ENCODE peak calls at places on chromosomes 5 and 9, in six cellular contexts. One of them, this sample, is unnamed.

GRCh38 chr5:129904102-129904666 is at the start of gene CHSY3:
- DNase-seq in AG09309: no peak
- DNase-seq in hepatocyte: peak; percentile 93
- DNase-seq in upper lobe of right lung: peak; percentile 94
- DNase-seq in adrenal gland: peak; percentile 85
- DNase-seq in fibroblast of pulmonary artery: peak; percentile 83
- DNase-seq in this sample: peak; percentile 79

GRCh38 chr5:51043740-51044139 is 339.5 kb upstream of the ISL1 start:
- DNase-seq in AG09309: no peak
- DNase-seq in fibroblast of pulmonary artery: no peak
- DNase-seq in adrenal gland: no peak
- DNase-seq in upper lobe of right lung: no peak
- DNase-seq in hepatocyte: no peak
- DNase-seq in this sample: no peak

GRCh38 chr5:169265888-169266287 is 35.1 kb downstream of the SLIT3 start:
- DNase-seq in AG09309: no peak
- DNase-seq in upper lobe of right lung: no peak
- DNase-seq in hepatocyte: no peak
- DNase-seq in fibroblast of pulmonary artery: no peak
- DNase-seq in adrenal gland: no peak
- DNase-seq in this sample: no peak

GRCh38 chr5:92991681-92992472 is 589.1 kb downstream of the NR2F1-AS1 start:
- DNase-seq in adrenal gland: no peak
- DNase-seq in upper lobe of right lung: no peak
- DNase-seq in fibroblast of pulmonary artery: peak; percentile 35
- DNase-seq in hepatocyte: no peak
- DNase-seq in AG09309: no peak
- DNase-seq in this sample: no peak

GRCh38 chr9:126809068-126809467 is 4.2 kb downstream of the ZBTB43 start:
- DNase-seq in hepatocyte: no peak
- DNase-seq in fibroblast of pulmonary artery: no peak
- DNase-seq in adrenal gland: no peak
- DNase-seq in AG09309: no peak
- DNase-seq in upper lobe of right lung: no peak
- DNase-seq in this sample: peak; percentile 23

GRCh38 chr9:69173891-69174644 is at the start of gene TJP2:
- DNase-seq in fibroblast of pulmonary artery: peak; percentile 60
- DNase-seq in adrenal gland: peak; percentile 80
- DNase-seq in AG09309: no peak
- DNase-seq in upper lobe of right lung: peak; percentile 86
- DNase-seq in hepatocyte: peak; percentile 72
- DNase-seq in this sample: peak; percentile 74

GRCh38 chr5:158163836-158164572 is 305.1 kb upstream of the CLINT1 start:
- DNase-seq in AG09309: no peak
- DNase-seq in adrenal gland: no peak
- DNase-seq in hepatocyte: no peak
- DNase-seq in fibroblast of pulmonary artery: no peak
- DNase-seq in upper lobe of right lung: no peak
- DNase-seq in this sample: peak; percentile 35

GRCh38 chr9:91382298-91382697 is 20.6 kb upstream of the AUH start:
- DNase-seq in fibroblast of pulmonary artery: no peak
- DNase-seq in hepatocyte: no peak
- DNase-seq in upper lobe of right lung: no peak
- DNase-seq in AG09309: no peak
- DNase-seq in adrenal gland: no peak
- DNase-seq in this sample: no peak

GRCh38 chr5:73796164-73797141 is 170.5 kb downstream of the ARHGEF28 start:
- DNase-seq in fibroblast of pulmonary artery: peak; percentile 99
- DNase-seq in adrenal gland: peak; percentile 77
- DNase-seq in hepatocyte: peak; percentile 56
- DNase-seq in upper lobe of right lung: peak; percentile 64
- DNase-seq in AG09309: peak; percentile 92
- DNase-seq in this sample: peak; percentile 96

GRCh38 chr9:117763314-117763713 is 59.1 kb downstream of the TLR4 start:
- DNase-seq in AG09309: peak; percentile 13
- DNase-seq in fibroblast of pulmonary artery: peak; percentile 29
- DNase-seq in adrenal gland: no peak
- DNase-seq in hepatocyte: no peak
- DNase-seq in upper lobe of right lung: no peak
- DNase-seq in this sample: peak; percentile 66

GRCh38 chr5:73497537-73498056 is 645 bp upstream of the BTF3 start:
- DNase-seq in fibroblast of pulmonary artery: no peak
- DNase-seq in AG09309: no peak
- DNase-seq in adrenal gland: no peak
- DNase-seq in hepatocyte: no peak
- DNase-seq in upper lobe of right lung: no peak
- DNase-seq in this sample: no peak

GRCh38 chr5:140877262-140877581 is 2.1 kb downstream of the PCDHA12 start:
- DNase-seq in AG09309: no peak
- DNase-seq in fibroblast of pulmonary artery: no peak
- DNase-seq in upper lobe of right lung: no peak
- DNase-seq in hepatocyte: no peak
- DNase-seq in adrenal gland: no peak
- DNase-seq in this sample: no peak

GRCh38 chr5:170266570-170267379 is 30.8 kb downstream of the LCP2 start:
- DNase-seq in AG09309: no peak
- DNase-seq in upper lobe of right lung: no peak
- DNase-seq in adrenal gland: no peak
- DNase-seq in fibroblast of pulmonary artery: no peak
- DNase-seq in hepatocyte: no peak
- DNase-seq in this sample: no peak

GRCh38 chr5:761206-761771 is 23.2 kb downstream of the ZDHHC11B start:
- DNase-seq in adrenal gland: no peak
- DNase-seq in hepatocyte: peak; percentile 5
- DNase-seq in fibroblast of pulmonary artery: no peak
- DNase-seq in upper lobe of right lung: peak; percentile 58
- DNase-seq in AG09309: no peak
- DNase-seq in this sample: no peak

GRCh38 chr9:136644343-136644592 is 18.4 kb upstream of the EGFL7 start:
- DNase-seq in fibroblast of pulmonary artery: peak; percentile 73
- DNase-seq in adrenal gland: peak; percentile 91
- DNase-seq in upper lobe of right lung: peak; percentile 97
- DNase-seq in AG09309: no peak
- DNase-seq in hepatocyte: peak; percentile 89
- DNase-seq in this sample: peak; percentile 55

GRCh38 chr9:110399983-110400382 is 62.3 kb upstream of the TXNDC8 start:
- DNase-seq in adrenal gland: no peak
- DNase-seq in AG09309: no peak
- DNase-seq in fibroblast of pulmonary artery: no peak
- DNase-seq in upper lobe of right lung: no peak
- DNase-seq in hepatocyte: no peak
- DNase-seq in this sample: no peak

GRCh38 chr5:133480366-133480765 is 132.0 kb downstream of the FSTL4 start:
- DNase-seq in adrenal gland: no peak
- DNase-seq in AG09309: no peak
- DNase-seq in upper lobe of right lung: no peak
- DNase-seq in hepatocyte: no peak
- DNase-seq in fibroblast of pulmonary artery: no peak
- DNase-seq in this sample: no peak

GRCh38 chr5:168822745-168823281 is 243.6 kb upstream of the PANK3 start:
- DNase-seq in AG09309: no peak
- DNase-seq in hepatocyte: no peak
- DNase-seq in upper lobe of right lung: no peak
- DNase-seq in adrenal gland: no peak
- DNase-seq in fibroblast of pulmonary artery: peak; percentile 51
- DNase-seq in this sample: peak; percentile 45

GRCh38 chr9:137435980-137436760 is 5.0 kb downstream of the ENTPD8 start:
- DNase-seq in fibroblast of pulmonary artery: peak; percentile 87
- DNase-seq in upper lobe of right lung: peak; percentile 90
- DNase-seq in hepatocyte: peak; percentile 85
- DNase-seq in adrenal gland: peak; percentile 96
- DNase-seq in AG09309: peak; percentile 21
- DNase-seq in this sample: peak; percentile 69

GRCh38 chr5:129963359-129963758 is 59.1 kb downstream of the CHSY3 start:
- DNase-seq in upper lobe of right lung: no peak
- DNase-seq in adrenal gland: no peak
- DNase-seq in hepatocyte: peak; percentile 24
- DNase-seq in AG09309: peak; percentile 85
- DNase-seq in fibroblast of pulmonary artery: peak; percentile 85
- DNase-seq in this sample: peak; percentile 88

GRCh38 chr9:26725573-26725972 is 167.0 kb downstream of the CAAP1 start:
- DNase-seq in adrenal gland: no peak
- DNase-seq in upper lobe of right lung: no peak
- DNase-seq in hepatocyte: no peak
- DNase-seq in AG09309: no peak
- DNase-seq in fibroblast of pulmonary artery: no peak
- DNase-seq in this sample: peak; percentile 21

GRCh38 chr9:125748511-125749099 is 1.4 kb downstream of the PBX3 start:
- DNase-seq in hepatocyte: peak; percentile 15
- DNase-seq in fibroblast of pulmonary artery: no peak
- DNase-seq in AG09309: no peak
- DNase-seq in adrenal gland: peak; percentile 30
- DNase-seq in upper lobe of right lung: no peak
- DNase-seq in this sample: no peak

GRCh38 chr5:96036301-96036700 is 74.7 kb upstream of the ELL2 start:
- DNase-seq in adrenal gland: no peak
- DNase-seq in upper lobe of right lung: no peak
- DNase-seq in hepatocyte: no peak
- DNase-seq in AG09309: no peak
- DNase-seq in fibroblast of pulmonary artery: no peak
- DNase-seq in this sample: no peak

GRCh38 chr9:133823189-133824105 is 85.3 kb upstream of the SARDH start:
- DNase-seq in fibroblast of pulmonary artery: no peak
- DNase-seq in adrenal gland: no peak
- DNase-seq in upper lobe of right lung: no peak
- DNase-seq in AG09309: no peak
- DNase-seq in hepatocyte: no peak
- DNase-seq in this sample: no peak

DNA sequence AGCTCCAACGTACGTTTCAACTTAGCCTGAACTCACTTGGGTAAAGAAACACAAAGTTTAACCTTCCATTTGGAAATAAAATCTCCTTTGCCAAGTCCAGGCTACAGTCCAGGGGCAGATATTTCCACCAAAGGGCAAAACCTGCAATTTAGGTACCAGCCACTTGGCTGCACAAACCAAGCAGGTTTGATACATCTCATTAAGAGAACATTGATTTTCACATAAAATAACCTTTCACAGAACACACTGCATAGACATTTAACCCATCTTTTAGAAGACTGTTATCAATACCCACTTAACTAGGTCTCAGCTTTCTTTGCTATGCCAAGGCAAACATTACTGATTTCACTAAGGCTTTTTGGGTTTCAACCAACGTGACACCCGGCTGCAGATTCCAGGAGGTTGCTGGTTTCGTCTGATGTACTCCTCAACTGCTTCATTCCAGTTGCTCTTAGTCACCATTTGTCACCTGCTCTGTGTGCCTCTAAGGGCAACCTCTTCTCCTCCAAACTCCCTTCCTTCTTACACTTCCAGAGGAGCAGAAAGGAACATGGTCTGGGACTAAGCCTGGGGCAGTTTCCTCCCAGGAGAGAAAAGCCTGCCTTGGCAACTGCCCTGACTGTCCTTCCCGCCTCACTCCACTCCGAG is 67.1 kb downstream of the EPB41L4B start:
- DNase-seq in upper lobe of right lung: no peak
- DNase-seq in fibroblast of pulmonary artery: peak; percentile 48
- DNase-seq in adrenal gland: no peak
- DNase-seq in hepatocyte: peak; percentile 20
- DNase-seq in AG09309: no peak
- DNase-seq in this sample: peak; percentile 72
- H3K4me3 ChIP-seq in upper lobe of right lung: no peak overlapping the region
- H3K4me3 ChIP-seq in fibroblast of pulmonary artery: no peak overlapping the region
- H3K4me3 ChIP-seq in adrenal gland: no peak overlapping the region
- H3K4me3 ChIP-seq in hepatocyte: no peak overlapping the region
- H3K4me3 ChIP-seq in AG09309: no peak overlapping the region
- H3K4me3 ChIP-seq in this sample: no peak overlapping the region

GRCh38 chr5:173984218-173984617 is 4.8 kb upstream of the C5orf47 start:
- DNase-seq in adrenal gland: no peak
- DNase-seq in upper lobe of right lung: no peak
- DNase-seq in hepatocyte: peak; percentile 45
- DNase-seq in fibroblast of pulmonary artery: peak; percentile 41
- DNase-seq in AG09309: no peak
- DNase-seq in this sample: no peak
- TF ChIP-seq CTCF in adrenal gland: peak; percentile 47
- TF ChIP-seq CTCF in upper lobe of right lung: peak; percentile 19
- TF ChIP-seq CTCF in hepatocyte: peak; percentile 51
- TF ChIP-seq CTCF in fibroblast of pulmonary artery: peak; percentile 45
- TF ChIP-seq CTCF in AG09309: peak; percentile 58
- TF ChIP-seq CTCF in this sample: peak; percentile 43

GRCh38 chr5:32504923-32505596 is 60.5 kb upstream of the ZFR start:
- DNase-seq in upper lobe of right lung: no peak
- DNase-seq in adrenal gland: peak; percentile 47
- DNase-seq in AG09309: peak; percentile 94
- DNase-seq in fibroblast of pulmonary artery: peak; percentile 93
- DNase-seq in hepatocyte: peak; percentile 83
- DNase-seq in this sample: peak; percentile 98

GRCh38 chr5:32506251-32506661 is 61.7 kb upstream of the ZFR start:
- DNase-seq in fibroblast of pulmonary artery: peak; percentile 41
- DNase-seq in hepatocyte: no peak
- DNase-seq in upper lobe of right lung: no peak
- DNase-seq in adrenal gland: no peak
- DNase-seq in AG09309: no peak
- DNase-seq in this sample: peak; percentile 24

GRCh38 chr5:32506809-32507208 is 62.3 kb upstream of the ZFR start:
- DNase-seq in AG09309: peak; percentile 82
- DNase-seq in hepatocyte: no peak
- DNase-seq in adrenal gland: no peak
- DNase-seq in upper lobe of right lung: no peak
- DNase-seq in fibroblast of pulmonary artery: peak; percentile 50
- DNase-seq in this sample: peak; percentile 96

GRCh38 chr5:32507738-32508434 is 63.3 kb upstream of the ZFR start:
- DNase-seq in hepatocyte: no peak
- DNase-seq in AG09309: peak; percentile 86
- DNase-seq in fibroblast of pulmonary artery: peak; percentile 81
- DNase-seq in upper lobe of right lung: no peak
- DNase-seq in adrenal gland: no peak
- DNase-seq in this sample: peak; percentile 97

GRCh38 chr5:32505718-32506117 is 61.2 kb upstream of the ZFR start:
- DNase-seq in adrenal gland: no peak
- DNase-seq in AG09309: peak; percentile 63
- DNase-seq in hepatocyte: peak; percentile 41
- DNase-seq in upper lobe of right lung: no peak
- DNase-seq in fibroblast of pulmonary artery: peak; percentile 84
- DNase-seq in this sample: peak; percentile 96
- H3K4me3 ChIP-seq in adrenal gland: no peak overlapping the region
- H3K4me3 ChIP-seq in AG09309: no peak overlapping the region
- H3K4me3 ChIP-seq in hepatocyte: no peak overlapping the region
- H3K4me3 ChIP-seq in upper lobe of right lung: no peak overlapping the region
- H3K4me3 ChIP-seq in fibroblast of pulmonary artery: no peak overlapping the region
- H3K4me3 ChIP-seq in this sample: peak overlapping the region; percentile 7

GRCh38 chr9:92384373-92384772 is 20.0 kb downstream of the OGN start:
- DNase-seq in AG09309: no peak
- DNase-seq in hepatocyte: no peak
- DNase-seq in upper lobe of right lung: no peak
- DNase-seq in fibroblast of pulmonary artery: no peak
- DNase-seq in adrenal gland: no peak
- DNase-seq in this sample: peak; percentile 6

GRCh38 chr9:92381780-92382179 is 22.6 kb downstream of the OGN start:
- DNase-seq in adrenal gland: no peak
- DNase-seq in upper lobe of right lung: no peak
- DNase-seq in fibroblast of pulmonary artery: no peak
- DNase-seq in AG09309: no peak
- DNase-seq in hepatocyte: no peak
- DNase-seq in this sample: no peak

GRCh38 chr9:92385001-92385400 is 19.4 kb downstream of the OGN start:
- DNase-seq in adrenal gland: no peak
- DNase-seq in upper lobe of right lung: no peak
- DNase-seq in hepatocyte: no peak
- DNase-seq in AG09309: no peak
- DNase-seq in fibroblast of pulmonary artery: peak; percentile 36
- DNase-seq in this sample: peak; percentile 9

GRCh38 chr9:92385953-92386352 is 18.4 kb downstream of the OGN start:
- DNase-seq in AG09309: peak; percentile 2
- DNase-seq in upper lobe of right lung: no peak
- DNase-seq in adrenal gland: no peak
- DNase-seq in hepatocyte: no peak
- DNase-seq in fibroblast of pulmonary artery: no peak
- DNase-seq in this sample: peak; percentile 3

GRCh38 chr9:92385474-92385873 is 18.9 kb downstream of the OGN start:
- DNase-seq in fibroblast of pulmonary artery: no peak
- DNase-seq in upper lobe of right lung: no peak
- DNase-seq in adrenal gland: no peak
- DNase-seq in hepatocyte: no peak
- DNase-seq in AG09309: no peak
- DNase-seq in this sample: no peak
- TF ChIP-seq CTCF in fibroblast of pulmonary artery: no peak
- TF ChIP-seq CTCF in upper lobe of right lung: no peak
- TF ChIP-seq CTCF in adrenal gland: no peak
- TF ChIP-seq CTCF in hepatocyte: no peak
- TF ChIP-seq CTCF in AG09309: no peak
- TF ChIP-seq CTCF in this sample: no peak